ENCODE peak calls at places on chromosomes 2 and 18, in five cellular contexts. X is CD8-positive, alpha-beta memory T cell; U is effector memory CD4-positive, alpha-beta T cell; C is BJ; N is right atrium auricular region. Y is an unnamed sample.

GRCh38 chr18:50862401-50862800 is 16.5 kb upstream of the ME2 start:
- DNase-seq in X (no peak), U (no peak), C (no peak), N (no peak), Y (no peak)

GRCh38 chr2:135819211-135819610 is 17.8 kb downstream of the LCT start:
- DNase-seq in X (no peak), U (no peak), C (no peak), N (no peak), Y (no peak)

GRCh38 chr2:25103287-25103871 is 61.5 kb downstream of the EFR3B start:
- DNase-seq in X (no peak), U (no peak), C (peak; percentile 39), N (no peak), Y (no peak)

GRCh38 chr2:72149556-72150156 is 2.0 kb upstream of the CYP26B1 start:
- DNase-seq in X (no peak), U (no peak), C (no peak), N (peak; percentile 60), Y (peak; percentile 8)

GRCh38 chr2:7598402-7598801 is 681.2 kb downstream of the RNF144A start:
- DNase-seq in X (no peak), U (no peak), C (no peak), N (no peak), Y (no peak)

GRCh38 chr2:202084265-202084664 is 11.2 kb downstream of the KIAA2012 start:
- DNase-seq in X (no peak), U (no peak), C (no peak), N (no peak), Y (no peak)

GRCh38 chr18:69978743-69979715 is 31.4 kb upstream of the CD226 start:
- DNase-seq in X (no peak), U (no peak), C (no peak), N (no peak), Y (no peak)

GRCh38 chr2:39119732-39120520 is 925 bp downstream of the SOS1 start:
- DNase-seq in X (peak; percentile 71), U (peak; percentile 32), C (no peak), N (no peak), Y (no peak)

GRCh38 chr2:125330133-125330532 is 1305.0 kb downstream of the CNTNAP5 start:
- DNase-seq in X (no peak), U (no peak), C (no peak), N (no peak), Y (no peak)

GRCh38 chr18:2932247-2933181 is 80.4 kb downstream of the LPIN2 start:
- DNase-seq in X (peak; percentile 56), U (no peak), C (no peak), N (no peak), Y (peak; percentile 92)

GRCh38 chr2:233821196-233821595 is 33.1 kb downstream of the HJURP start:
- DNase-seq in X (peak; percentile 18), U (no peak), C (no peak), N (no peak), Y (no peak)

GRCh38 chr2:134360750-134361487 is 107.0 kb downstream of the MGAT5 start:
- DNase-seq in X (no peak), U (no peak), C (no peak), N (no peak), Y (no peak)

GRCh38 chr2:187994464-187995331 is 297.0 kb upstream of the GULP1 start:
- DNase-seq in X (no peak), U (no peak), C (no peak), N (no peak), Y (peak; percentile 10)

GRCh38 chr2:240795916-240796510 is 24.0 kb downstream of the KIF1A start:
- DNase-seq in X (peak; percentile 8), U (no peak), C (no peak), N (no peak), Y (no peak)

GRCh38 chr18:51195602-51196115 is 1.8 kb downstream of the MEX3C start:
- DNase-seq in X (peak; percentile 60), U (no peak), C (no peak), N (no peak), Y (no peak)

GRCh38 chr2:149572102-149572953 is 15.2 kb downstream of the MMADHC start:
- DNase-seq in X (no peak), U (no peak), C (no peak), N (no peak), Y (no peak)

GRCh38 chr2:149577269-149577668 is 10.3 kb downstream of the MMADHC start:
- DNase-seq in X (no peak), U (no peak), C (no peak), N (no peak), Y (no peak)

GRCh38 chr2:149573760-149574159 is 13.8 kb downstream of the MMADHC start:
- DNase-seq in X (no peak), U (no peak), C (no peak), N (no peak), Y (no peak)

GRCh38 chr2:149575742-149576141 is 11.8 kb downstream of the MMADHC start:
- DNase-seq in X (no peak), U (no peak), C (no peak), N (no peak), Y (no peak)

GRCh38 chr2:149575277-149575676 is 12.3 kb downstream of the MMADHC start:
- DNase-seq in X (no peak), U (no peak), C (no peak), N (no peak), Y (no peak)
- H3K36me3 ChIP-seq in X (peaks cover 50% of the 10 kb centered on the region), U (peaks cover 61% of the 10 kb centered on the region), C (peaks cover 5% of the 10 kb centered on the region), N (peaks cover 62% of the 10 kb centered on the region), Y (peaks cover 63% of the 10 kb centered on the region)

GRCh38 chr2:29349316-29350030 is 234.3 kb downstream of the CLIP4 start:
- DNase-seq in X (no peak), U (no peak), C (no peak), N (no peak), Y (no peak)

GRCh38 chr2:29345236-29345635 is 230.0 kb downstream of the CLIP4 start:
- DNase-seq in X (no peak), U (no peak), C (no peak), N (no peak), Y (no peak)

GRCh38 chr2:29343830-29344229 is 228.6 kb downstream of the CLIP4 start:
- DNase-seq in X (no peak), U (no peak), C (no peak), N (no peak), Y (no peak)

DNA sequence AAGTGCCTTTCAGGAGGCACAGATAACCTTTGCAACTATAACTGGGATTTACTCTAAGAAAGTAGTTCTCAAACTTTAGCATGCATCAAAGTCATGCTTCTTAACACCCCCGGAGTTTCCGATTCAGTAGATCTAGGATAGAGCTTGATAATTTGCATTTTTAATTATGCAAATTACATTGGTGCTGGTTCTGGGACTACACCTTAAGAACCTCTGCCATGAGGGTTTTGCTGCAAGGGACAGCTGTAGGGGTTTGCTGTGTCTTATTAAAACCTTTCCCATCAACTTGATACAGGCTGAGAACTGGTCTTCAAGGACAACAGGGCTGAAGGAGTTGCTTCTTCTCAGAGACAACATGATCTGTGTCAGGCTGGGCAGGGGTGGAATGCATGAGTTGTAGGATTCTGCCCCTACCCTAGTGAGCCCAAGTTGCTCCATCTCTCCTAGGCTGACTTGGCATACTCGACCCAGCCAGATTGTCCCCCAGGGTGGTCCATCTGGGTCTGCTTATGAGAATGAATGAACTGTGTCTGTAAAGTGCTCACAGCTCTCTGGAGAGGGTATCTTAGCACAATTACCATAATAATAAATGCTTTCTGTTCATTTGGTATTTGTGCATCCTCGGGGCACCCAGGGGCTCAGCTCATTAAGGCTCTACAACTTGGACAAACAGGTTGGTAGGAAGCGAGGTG is 232.7 kb downstream of the CLIP4 start:
- DNase-seq in X (no peak), U (no peak), C (no peak), N (no peak), Y (no peak)
- H3K4me3 ChIP-seq in X (no peak overlapping the region), U (no peak overlapping the region), C (no peak overlapping the region), N (no peak overlapping the region), Y (no peak overlapping the region)

DNA sequence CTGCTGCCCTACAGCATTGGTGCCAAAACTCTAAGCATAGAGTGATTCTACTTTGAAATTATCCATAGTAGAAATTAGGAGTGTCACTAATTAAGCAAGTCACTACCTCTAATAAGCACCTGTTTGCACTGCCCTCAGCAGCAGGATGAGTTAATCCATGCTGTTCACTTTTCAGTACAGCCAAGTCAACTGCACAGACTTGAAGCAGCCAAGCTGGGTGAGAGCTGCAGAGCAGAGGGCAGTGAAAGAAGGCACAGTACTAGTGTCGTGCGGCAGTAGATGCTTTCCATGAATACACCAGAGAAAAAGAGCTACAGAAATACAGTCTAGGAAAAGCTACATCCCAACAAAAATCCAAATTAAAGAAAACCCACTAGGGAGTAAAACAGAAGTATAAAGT is 98.6 kb downstream of the RAPH1 start:
- DNase-seq in X (no peak), U (no peak), C (no peak), N (no peak), Y (no peak)
- H3K36me3 ChIP-seq in X (no peaks in the 10 kb centered on the region), U (no peaks in the 10 kb centered on the region), C (peaks cover 6% of the 10 kb centered on the region), N (peaks cover 27% of the 10 kb centered on the region), Y (no peaks in the 10 kb centered on the region)

GRCh38 chr2:158968396-158969161 is at the start of gene TANC1:
- DNase-seq in X (no peak), U (peak; percentile 31), C (peak; percentile 47), N (peak; percentile 93), Y (peak; percentile 81)

GRCh38 chr2:158969717-158970521 is 1.5 kb downstream of the TANC1 start:
- DNase-seq in X (no peak), U (no peak), C (no peak), N (no peak), Y (no peak)

GRCh38 chr2:158970522-158970855 is 2.0 kb downstream of the TANC1 start:
- DNase-seq in X (no peak), U (no peak), C (no peak), N (no peak), Y (no peak)

GRCh38 chr2:158967731-158968395 is 577 bp upstream of the TANC1 start:
- DNase-seq in X (no peak), U (no peak), C (no peak), N (no peak), Y (peak; percentile 18)

DNA sequence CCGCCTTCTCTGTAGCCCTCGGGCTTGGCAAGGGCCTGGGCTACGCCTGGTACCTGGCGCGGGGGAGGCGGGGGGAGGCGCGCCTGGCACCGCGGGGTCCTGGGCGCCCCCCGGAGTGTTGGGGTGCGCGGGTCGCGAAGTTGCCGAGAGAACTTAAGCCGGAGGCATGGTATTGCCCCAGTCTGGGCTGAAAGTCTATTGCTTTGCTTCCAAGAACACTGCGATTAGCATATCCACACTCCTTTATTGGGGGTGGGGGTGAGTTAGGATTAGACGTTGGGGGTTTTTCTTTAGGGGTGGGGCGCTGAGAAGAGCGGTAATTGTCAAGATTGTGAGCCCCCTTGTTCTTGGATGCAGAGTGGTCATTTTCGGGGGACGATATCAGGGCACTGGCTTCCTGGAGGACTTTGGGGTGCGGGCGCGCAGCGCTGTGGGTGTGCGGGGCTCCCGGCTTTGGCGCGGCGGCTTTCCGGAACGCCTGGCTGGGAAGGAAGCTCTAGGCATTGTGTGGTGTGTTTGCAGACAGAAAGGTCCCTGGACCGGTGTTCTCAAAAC is 799 bp downstream of the TANC1 start:
- DNase-seq in X (no peak), U (no peak), C (no peak), N (no peak), Y (no peak)
- H3K4me3 ChIP-seq in X (peak overlapping the region; percentile 37), U (peak overlapping the region; percentile 46), C (peak overlapping the region; percentile 61), N (peak overlapping the region; percentile 74), Y (peak overlapping the region; percentile 74)

DNA sequence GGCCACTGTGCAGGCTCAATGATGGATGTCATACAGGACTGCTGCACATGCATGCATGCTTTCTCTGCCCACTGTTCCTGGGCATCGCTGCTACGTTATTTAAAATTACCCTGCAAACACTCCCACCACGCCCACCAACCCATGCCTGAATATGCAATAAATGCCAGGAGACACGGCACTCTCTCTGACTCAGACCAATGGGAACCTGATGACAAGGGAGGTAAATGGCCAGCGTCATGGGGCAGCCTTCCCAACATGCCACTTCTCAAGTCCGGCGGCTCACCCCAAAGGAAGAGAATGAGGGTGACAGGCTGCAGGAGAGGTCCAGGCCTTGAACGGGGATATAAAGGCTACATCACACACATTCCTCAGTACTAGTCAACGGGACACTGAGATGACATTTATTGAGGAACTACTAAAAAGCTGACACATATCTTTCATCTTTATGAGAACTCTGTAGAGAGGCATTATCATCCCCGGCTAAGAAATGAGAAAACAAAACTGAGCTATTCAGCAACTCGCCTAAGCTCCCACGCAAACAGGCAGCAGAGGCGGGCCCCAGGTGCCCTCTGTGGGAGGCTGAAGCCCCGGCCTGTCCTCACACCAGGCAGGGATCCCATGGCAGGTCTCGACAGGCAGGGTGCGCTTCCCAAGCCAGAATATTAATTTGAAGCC is 166.5 kb downstream of the HDAC4 start:
- DNase-seq in X (no peak), U (no peak), C (no peak), N (no peak), Y (no peak)
- H3K36me3 ChIP-seq in X (no peaks in the 10 kb centered on the region), U (no peaks in the 10 kb centered on the region), C (no peaks in the 10 kb centered on the region), N (no peaks in the 10 kb centered on the region), Y (no peaks in the 10 kb centered on the region)